ENCODE peak calls at places on chromosomes 6 and 20, in ten cellular contexts. One of them, this sample, is unnamed.

GRCh38 chr6:41785689-41786450 is 1.6 kb upstream of the TOMM6 start:
- DNase-seq in tibial nerve: no peak
- DNase-seq in mammary epithelial cell: no peak
- DNase-seq in neural progenitor cell: no peak
- DNase-seq in naive thymus-derived CD4-positive, alpha-beta T cell: no peak
- DNase-seq in H1: no peak
- DNase-seq in Karpas-422: no peak
- DNase-seq in CD8-positive, alpha-beta memory T cell: no peak
- DNase-seq in cardiac muscle cell: peak
- DNase-seq in ascending aorta: no peak
- DNase-seq in this sample: no peak

GRCh38 chr6:129660346-129660676 is 49.7 kb downstream of the ARHGAP18 start:
- DNase-seq in tibial nerve: no peak
- DNase-seq in mammary epithelial cell: no peak
- DNase-seq in neural progenitor cell: no peak
- DNase-seq in naive thymus-derived CD4-positive, alpha-beta T cell: no peak
- DNase-seq in H1: no peak
- DNase-seq in Karpas-422: no peak
- DNase-seq in CD8-positive, alpha-beta memory T cell: no peak
- DNase-seq in cardiac muscle cell: no peak
- DNase-seq in ascending aorta: no peak
- DNase-seq in this sample: no peak

GRCh38 chr6:105318660-105319059 is 84.2 kb downstream of the PREP start:
- DNase-seq in tibial nerve: no peak
- DNase-seq in mammary epithelial cell: peak
- DNase-seq in neural progenitor cell: no peak
- DNase-seq in naive thymus-derived CD4-positive, alpha-beta T cell: no peak
- DNase-seq in H1: no peak
- DNase-seq in Karpas-422: no peak
- DNase-seq in CD8-positive, alpha-beta memory T cell: no peak
- DNase-seq in cardiac muscle cell: peak
- DNase-seq in ascending aorta: no peak
- DNase-seq in this sample: no peak

GRCh38 chr6:15722731-15723130 is 59.9 kb upstream of the DTNBP1 start:
- DNase-seq in tibial nerve: no peak
- DNase-seq in mammary epithelial cell: no peak
- DNase-seq in neural progenitor cell: no peak
- DNase-seq in naive thymus-derived CD4-positive, alpha-beta T cell: no peak
- DNase-seq in H1: no peak
- DNase-seq in Karpas-422: no peak
- DNase-seq in CD8-positive, alpha-beta memory T cell: no peak
- DNase-seq in cardiac muscle cell: no peak
- DNase-seq in ascending aorta: no peak
- DNase-seq in this sample: no peak

GRCh38 chr6:3796396-3796795 is 44.9 kb upstream of the PXDC1 start:
- DNase-seq in tibial nerve: no peak
- DNase-seq in mammary epithelial cell: peak
- DNase-seq in neural progenitor cell: no peak
- DNase-seq in naive thymus-derived CD4-positive, alpha-beta T cell: no peak
- DNase-seq in H1: no peak
- DNase-seq in Karpas-422: no peak
- DNase-seq in CD8-positive, alpha-beta memory T cell: no peak
- DNase-seq in cardiac muscle cell: no peak
- DNase-seq in ascending aorta: no peak
- DNase-seq in this sample: no peak

GRCh38 chr6:5746392-5747140 is 260.2 kb downstream of the NRN1 start:
- DNase-seq in tibial nerve: no peak
- DNase-seq in mammary epithelial cell: no peak
- DNase-seq in neural progenitor cell: peak
- DNase-seq in naive thymus-derived CD4-positive, alpha-beta T cell: no peak
- DNase-seq in H1: peak
- DNase-seq in Karpas-422: peak
- DNase-seq in CD8-positive, alpha-beta memory T cell: no peak
- DNase-seq in cardiac muscle cell: no peak
- DNase-seq in ascending aorta: no peak
- DNase-seq in this sample: no peak

GRCh38 chr20:58743076-58743566 is 50.5 kb downstream of the NPEPL1 start:
- DNase-seq in tibial nerve: no peak
- DNase-seq in mammary epithelial cell: no peak
- DNase-seq in neural progenitor cell: no peak
- DNase-seq in naive thymus-derived CD4-positive, alpha-beta T cell: no peak
- DNase-seq in H1: no peak
- DNase-seq in Karpas-422: no peak
- DNase-seq in CD8-positive, alpha-beta memory T cell: no peak
- DNase-seq in cardiac muscle cell: no peak
- DNase-seq in ascending aorta: no peak
- DNase-seq in this sample: peak

GRCh38 chr6:129920103-129920798 is 59.1 kb upstream of the TMEM244 start:
- DNase-seq in tibial nerve: no peak
- DNase-seq in mammary epithelial cell: no peak
- DNase-seq in neural progenitor cell: no peak
- DNase-seq in naive thymus-derived CD4-positive, alpha-beta T cell: no peak
- DNase-seq in H1: no peak
- DNase-seq in Karpas-422: no peak
- DNase-seq in CD8-positive, alpha-beta memory T cell: no peak
- DNase-seq in cardiac muscle cell: peak
- DNase-seq in ascending aorta: no peak
- DNase-seq in this sample: no peak

GRCh38 chr20:7691647-7692046 is 248.6 kb downstream of the HAO1 start:
- DNase-seq in tibial nerve: no peak
- DNase-seq in mammary epithelial cell: peak
- DNase-seq in neural progenitor cell: no peak
- DNase-seq in naive thymus-derived CD4-positive, alpha-beta T cell: no peak
- DNase-seq in H1: no peak
- DNase-seq in Karpas-422: no peak
- DNase-seq in CD8-positive, alpha-beta memory T cell: no peak
- DNase-seq in cardiac muscle cell: peak
- DNase-seq in ascending aorta: no peak
- DNase-seq in this sample: no peak

GRCh38 chr20:11350126-11351005 is 567.3 kb upstream of the BTBD3 start:
- DNase-seq in tibial nerve: no peak
- DNase-seq in mammary epithelial cell: peak
- DNase-seq in neural progenitor cell: no peak
- DNase-seq in naive thymus-derived CD4-positive, alpha-beta T cell: no peak
- DNase-seq in H1: no peak
- DNase-seq in Karpas-422: no peak
- DNase-seq in CD8-positive, alpha-beta memory T cell: no peak
- DNase-seq in cardiac muscle cell: peak
- DNase-seq in ascending aorta: no peak
- DNase-seq in this sample: no peak

GRCh38 chr20:40892642-40893041 is 136.0 kb upstream of the TOP1 start:
- DNase-seq in tibial nerve: no peak
- DNase-seq in mammary epithelial cell: no peak
- DNase-seq in neural progenitor cell: no peak
- DNase-seq in naive thymus-derived CD4-positive, alpha-beta T cell: no peak
- DNase-seq in H1: no peak
- DNase-seq in Karpas-422: peak
- DNase-seq in CD8-positive, alpha-beta memory T cell: no peak
- DNase-seq in cardiac muscle cell: no peak
- DNase-seq in ascending aorta: no peak
- DNase-seq in this sample: no peak

DNA sequence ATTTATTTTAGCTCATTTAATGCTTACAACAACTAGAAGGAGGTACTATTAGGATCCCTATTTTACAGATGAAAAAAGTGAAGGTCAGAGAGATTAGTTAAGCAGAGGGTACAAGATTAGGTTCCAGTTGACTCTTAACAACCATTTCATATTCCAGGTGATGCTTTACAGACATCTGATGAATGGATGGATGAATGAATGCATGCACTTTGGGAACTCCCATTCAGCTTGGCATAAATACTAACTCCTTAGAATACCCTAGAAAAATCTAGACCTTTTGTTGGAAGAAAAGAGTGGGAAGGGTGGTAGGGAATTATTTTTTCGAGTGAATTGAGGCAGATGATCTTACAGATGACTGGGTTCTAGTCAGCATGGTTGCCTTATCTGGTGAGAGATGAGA is 746 bp upstream of the SNRPB2 start:
- DNase-seq in tibial nerve: no peak
- DNase-seq in mammary epithelial cell: no peak
- DNase-seq in neural progenitor cell: no peak
- DNase-seq in naive thymus-derived CD4-positive, alpha-beta T cell: no peak
- DNase-seq in H1: no peak
- DNase-seq in Karpas-422: peak
- DNase-seq in CD8-positive, alpha-beta memory T cell: no peak
- DNase-seq in cardiac muscle cell: no peak
- DNase-seq in ascending aorta: no peak
- DNase-seq in this sample: no peak
- H3K4me3 ChIP-seq in tibial nerve: peak
- H3K4me3 ChIP-seq in mammary epithelial cell: peak
- H3K4me3 ChIP-seq in neural progenitor cell: peak
- H3K4me3 ChIP-seq in naive thymus-derived CD4-positive, alpha-beta T cell: peak
- H3K4me3 ChIP-seq in H1: peak
- H3K4me3 ChIP-seq in Karpas-422: peak
- H3K4me3 ChIP-seq in CD8-positive, alpha-beta memory T cell: peak
- H3K4me3 ChIP-seq in cardiac muscle cell: no peak
- H3K4me3 ChIP-seq in ascending aorta: peak
- H3K4me3 ChIP-seq in this sample: no peak

GRCh38 chr6:111219785-111220184 is 132.5 kb downstream of the SLC16A10 start:
- DNase-seq in tibial nerve: no peak
- DNase-seq in mammary epithelial cell: no peak
- DNase-seq in neural progenitor cell: no peak
- DNase-seq in naive thymus-derived CD4-positive, alpha-beta T cell: no peak
- DNase-seq in H1: no peak
- DNase-seq in Karpas-422: no peak
- DNase-seq in CD8-positive, alpha-beta memory T cell: no peak
- DNase-seq in cardiac muscle cell: no peak
- DNase-seq in ascending aorta: no peak
- DNase-seq in this sample: no peak

GRCh38 chr6:111221804-111222203 is 134.5 kb downstream of the SLC16A10 start:
- DNase-seq in tibial nerve: no peak
- DNase-seq in mammary epithelial cell: no peak
- DNase-seq in neural progenitor cell: peak
- DNase-seq in naive thymus-derived CD4-positive, alpha-beta T cell: no peak
- DNase-seq in H1: no peak
- DNase-seq in Karpas-422: no peak
- DNase-seq in CD8-positive, alpha-beta memory T cell: no peak
- DNase-seq in cardiac muscle cell: no peak
- DNase-seq in ascending aorta: no peak
- DNase-seq in this sample: no peak

GRCh38 chr6:111228094-111228493 is 140.8 kb downstream of the SLC16A10 start:
- DNase-seq in tibial nerve: no peak
- DNase-seq in mammary epithelial cell: peak
- DNase-seq in neural progenitor cell: no peak
- DNase-seq in naive thymus-derived CD4-positive, alpha-beta T cell: no peak
- DNase-seq in H1: no peak
- DNase-seq in Karpas-422: no peak
- DNase-seq in CD8-positive, alpha-beta memory T cell: no peak
- DNase-seq in cardiac muscle cell: peak
- DNase-seq in ascending aorta: no peak
- DNase-seq in this sample: no peak

GRCh38 chr6:111220383-111221031 is 133.2 kb downstream of the SLC16A10 start:
- DNase-seq in tibial nerve: no peak
- DNase-seq in mammary epithelial cell: no peak
- DNase-seq in neural progenitor cell: no peak
- DNase-seq in naive thymus-derived CD4-positive, alpha-beta T cell: no peak
- DNase-seq in H1: no peak
- DNase-seq in Karpas-422: no peak
- DNase-seq in CD8-positive, alpha-beta memory T cell: no peak
- DNase-seq in cardiac muscle cell: no peak
- DNase-seq in ascending aorta: no peak
- DNase-seq in this sample: no peak

GRCh38 chr6:111222341-111222740 is 135.0 kb downstream of the SLC16A10 start:
- DNase-seq in tibial nerve: no peak
- DNase-seq in mammary epithelial cell: no peak
- DNase-seq in neural progenitor cell: no peak
- DNase-seq in naive thymus-derived CD4-positive, alpha-beta T cell: no peak
- DNase-seq in H1: no peak
- DNase-seq in Karpas-422: no peak
- DNase-seq in CD8-positive, alpha-beta memory T cell: no peak
- DNase-seq in cardiac muscle cell: no peak
- DNase-seq in ascending aorta: no peak
- DNase-seq in this sample: no peak
- H3K4me3 ChIP-seq in tibial nerve: no peak
- H3K4me3 ChIP-seq in mammary epithelial cell: no peak
- H3K4me3 ChIP-seq in neural progenitor cell: no peak
- H3K4me3 ChIP-seq in naive thymus-derived CD4-positive, alpha-beta T cell: no peak
- H3K4me3 ChIP-seq in H1: no peak
- H3K4me3 ChIP-seq in Karpas-422: no peak
- H3K4me3 ChIP-seq in CD8-positive, alpha-beta memory T cell: no peak
- H3K4me3 ChIP-seq in cardiac muscle cell: no peak
- H3K4me3 ChIP-seq in ascending aorta: no peak
- H3K4me3 ChIP-seq in this sample: no peak

GRCh38 chr6:137536104-137536773 is 42.0 kb upstream of the OLIG3 start:
- DNase-seq in tibial nerve: no peak
- DNase-seq in mammary epithelial cell: no peak
- DNase-seq in neural progenitor cell: no peak
- DNase-seq in naive thymus-derived CD4-positive, alpha-beta T cell: peak
- DNase-seq in H1: no peak
- DNase-seq in Karpas-422: no peak
- DNase-seq in CD8-positive, alpha-beta memory T cell: no peak
- DNase-seq in cardiac muscle cell: no peak
- DNase-seq in ascending aorta: no peak
- DNase-seq in this sample: no peak

GRCh38 chr6:137530404-137530803 is 36.2 kb upstream of the OLIG3 start:
- DNase-seq in tibial nerve: no peak
- DNase-seq in mammary epithelial cell: no peak
- DNase-seq in neural progenitor cell: no peak
- DNase-seq in naive thymus-derived CD4-positive, alpha-beta T cell: no peak
- DNase-seq in H1: no peak
- DNase-seq in Karpas-422: no peak
- DNase-seq in CD8-positive, alpha-beta memory T cell: no peak
- DNase-seq in cardiac muscle cell: no peak
- DNase-seq in ascending aorta: no peak
- DNase-seq in this sample: no peak

DNA sequence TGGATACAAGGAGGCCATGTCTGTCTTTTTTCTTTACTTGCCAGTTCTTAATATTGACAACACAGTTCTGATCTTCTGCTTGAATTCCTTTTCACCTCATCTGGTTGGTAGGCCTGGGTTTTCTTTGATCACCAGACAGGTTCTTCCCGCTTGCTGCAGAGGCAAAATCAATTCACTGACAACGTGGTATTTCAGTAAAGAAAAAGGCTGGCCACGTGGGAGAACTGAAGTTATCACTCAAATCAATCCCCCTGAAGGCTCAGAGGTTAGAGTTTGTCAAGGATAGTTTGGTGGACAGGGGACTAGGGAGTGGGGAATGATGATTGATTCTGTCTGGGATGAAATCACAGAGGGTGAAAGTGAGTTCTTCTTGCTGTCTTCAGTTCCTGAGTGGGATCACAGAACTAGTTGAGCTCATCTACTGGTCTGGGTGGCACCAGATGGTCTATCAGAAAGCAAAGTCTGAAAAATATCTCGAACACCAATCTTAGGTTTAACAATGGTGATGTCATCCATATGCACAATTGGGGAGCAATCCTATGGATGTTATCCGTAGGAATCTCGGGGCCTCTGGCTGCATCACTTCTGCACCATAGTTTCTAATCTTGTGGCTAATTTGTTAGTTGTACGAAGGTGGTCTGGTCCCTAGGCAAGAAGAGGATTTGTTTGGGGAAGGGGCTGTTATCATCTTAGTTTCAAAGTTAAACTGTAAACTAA is 37.3 kb upstream of the OLIG3 start:
- DNase-seq in tibial nerve: no peak
- DNase-seq in mammary epithelial cell: no peak
- DNase-seq in neural progenitor cell: no peak
- DNase-seq in naive thymus-derived CD4-positive, alpha-beta T cell: no peak
- DNase-seq in H1: no peak
- DNase-seq in Karpas-422: no peak
- DNase-seq in CD8-positive, alpha-beta memory T cell: no peak
- DNase-seq in cardiac muscle cell: no peak
- DNase-seq in ascending aorta: no peak
- DNase-seq in this sample: no peak
- H3K4me3 ChIP-seq in tibial nerve: no peak
- H3K4me3 ChIP-seq in mammary epithelial cell: no peak
- H3K4me3 ChIP-seq in neural progenitor cell: no peak
- H3K4me3 ChIP-seq in naive thymus-derived CD4-positive, alpha-beta T cell: no peak
- H3K4me3 ChIP-seq in H1: no peak
- H3K4me3 ChIP-seq in Karpas-422: no peak
- H3K4me3 ChIP-seq in CD8-positive, alpha-beta memory T cell: no peak
- H3K4me3 ChIP-seq in cardiac muscle cell: no peak
- H3K4me3 ChIP-seq in ascending aorta: no peak
- H3K4me3 ChIP-seq in this sample: no peak

GRCh38 chr6:17884501-17885039 is 102.9 kb downstream of the KIF13A start:
- DNase-seq in tibial nerve: no peak
- DNase-seq in mammary epithelial cell: no peak
- DNase-seq in neural progenitor cell: no peak
- DNase-seq in naive thymus-derived CD4-positive, alpha-beta T cell: no peak
- DNase-seq in H1: no peak
- DNase-seq in Karpas-422: peak
- DNase-seq in CD8-positive, alpha-beta memory T cell: no peak
- DNase-seq in cardiac muscle cell: no peak
- DNase-seq in ascending aorta: no peak
- DNase-seq in this sample: no peak
- H3K4me3 ChIP-seq in tibial nerve: no peak
- H3K4me3 ChIP-seq in mammary epithelial cell: no peak
- H3K4me3 ChIP-seq in neural progenitor cell: no peak
- H3K4me3 ChIP-seq in naive thymus-derived CD4-positive, alpha-beta T cell: no peak
- H3K4me3 ChIP-seq in H1: no peak
- H3K4me3 ChIP-seq in Karpas-422: peak
- H3K4me3 ChIP-seq in CD8-positive, alpha-beta memory T cell: no peak
- H3K4me3 ChIP-seq in cardiac muscle cell: no peak
- H3K4me3 ChIP-seq in ascending aorta: no peak
- H3K4me3 ChIP-seq in this sample: no peak